ENCODE peak calls at places on chromosomes 13 and 19, in six cellular contexts. O, X, Z, Y, G and E are unnamed samples.
A peak's percentile ranks its signal among the peaks of the same experiment; 100 is the strongest.

GRCh38 chr19:52248256-52248655 is 21.1 kb upstream of the ZNF766 start:
- DNase-seq in O (no peak), X (no peak), Z (no peak), Y (peak; percentile 50), G (peak; percentile 72), E (peak; percentile 35)

GRCh38 chr13:114257014-114257413 is 22.3 kb downstream of the CDC16 start:
- DNase-seq in O (no peak), X (no peak), Z (no peak), Y (peak; percentile 12), G (no peak), E (no peak)

GRCh38 chr13:22665531-22665930 is 515.2 kb upstream of the SGCG start:
- DNase-seq in O (no peak), X (no peak), Z (no peak), Y (no peak), G (no peak), E (no peak)

GRCh38 chr19:38683393-38684077 is 36.1 kb downstream of the ACTN4 start:
- DNase-seq in O (no peak), X (peak; percentile 83), Z (peak; percentile 69), Y (peak; percentile 95), G (peak; percentile 10), E (peak; percentile 64)

GRCh38 chr13:99963832-99964339 is 7.7 kb downstream of the ZIC5 start:
- DNase-seq in O (no peak), X (no peak), Z (no peak), Y (no peak), G (no peak), E (no peak)

GRCh38 chr19:35612559-35613321 is at the start of gene HAUS5:
- DNase-seq in O (peak; percentile 78), X (peak; percentile 93), Z (peak; percentile 99), Y (peak; percentile 87), G (peak; percentile 95), E (peak; percentile 95)

GRCh38 chr19:46732966-46733692 is 12.7 kb upstream of the FKRP start:
- DNase-seq in O (no peak), X (no peak), Z (no peak), Y (peak; percentile 83), G (no peak), E (no peak)

GRCh38 chr13:105353654-105354053 is 1181.8 kb downstream of the EFNB2 start:
- DNase-seq in O (no peak), X (no peak), Z (no peak), Y (no peak), G (no peak), E (no peak)

GRCh38 chr19:18804643-18805042 is 13.5 kb upstream of the COMP start:
- DNase-seq in O (no peak), X (no peak), Z (no peak), Y (no peak), G (no peak), E (no peak)

GRCh38 chr13:104534847-104535246 is 1468.6 kb upstream of the SLC10A2 start:
- DNase-seq in O (no peak), X (no peak), Z (no peak), Y (no peak), G (no peak), E (no peak)

GRCh38 chr13:107864543-107865460 is 350.5 kb downstream of the LIG4 start:
- DNase-seq in O (no peak), X (no peak), Z (peak; percentile 52), Y (peak; percentile 56), G (peak; percentile 47), E (no peak)

GRCh38 chr13:30479154-30479553 is 13.4 kb upstream of the HMGB1 start:
- DNase-seq in O (no peak), X (no peak), Z (no peak), Y (no peak), G (no peak), E (no peak)

GRCh38 chr13:35765387-35765786 is 288.9 kb upstream of the MAB21L1 start:
- DNase-seq in O (no peak), X (no peak), Z (no peak), Y (no peak), G (no peak), E (no peak)

GRCh38 chr13:39876258-39876657 is 220.8 kb downstream of the COG6 start:
- DNase-seq in O (no peak), X (peak; percentile 32), Z (no peak), Y (peak; percentile 98), G (no peak), E (no peak)

GRCh38 chr19:19447536-19448237 is 42.2 kb downstream of the GATAD2A start:
- DNase-seq in O (no peak), X (no peak), Z (no peak), Y (no peak), G (peak; percentile 25), E (no peak)

GRCh38 chr13:58452123-58452623 is 820.6 kb downstream of the PCDH17 start:
- DNase-seq in O (no peak), X (no peak), Z (no peak), Y (no peak), G (no peak), E (no peak)

GRCh38 chr13:55554741-55555140 is 1586.0 kb upstream of the PRR20A start:
- DNase-seq in O (no peak), X (no peak), Z (no peak), Y (no peak), G (no peak), E (no peak)

GRCh38 chr13:90868321-90868920 is 479.1 kb upstream of the MIR17HG start:
- DNase-seq in O (no peak), X (no peak), Z (no peak), Y (peak; percentile 40), G (no peak), E (no peak)

GRCh38 chr19:14166448-14166847 is 30.1 kb upstream of the ASF1B start:
- DNase-seq in O (no peak), X (no peak), Z (no peak), Y (no peak), G (no peak), E (no peak)

GRCh38 chr13:47117268-47117667 is 220.4 kb upstream of the HTR2A start:
- DNase-seq in O (no peak), X (no peak), Z (no peak), Y (peak; percentile 79), G (no peak), E (no peak)

DNA sequence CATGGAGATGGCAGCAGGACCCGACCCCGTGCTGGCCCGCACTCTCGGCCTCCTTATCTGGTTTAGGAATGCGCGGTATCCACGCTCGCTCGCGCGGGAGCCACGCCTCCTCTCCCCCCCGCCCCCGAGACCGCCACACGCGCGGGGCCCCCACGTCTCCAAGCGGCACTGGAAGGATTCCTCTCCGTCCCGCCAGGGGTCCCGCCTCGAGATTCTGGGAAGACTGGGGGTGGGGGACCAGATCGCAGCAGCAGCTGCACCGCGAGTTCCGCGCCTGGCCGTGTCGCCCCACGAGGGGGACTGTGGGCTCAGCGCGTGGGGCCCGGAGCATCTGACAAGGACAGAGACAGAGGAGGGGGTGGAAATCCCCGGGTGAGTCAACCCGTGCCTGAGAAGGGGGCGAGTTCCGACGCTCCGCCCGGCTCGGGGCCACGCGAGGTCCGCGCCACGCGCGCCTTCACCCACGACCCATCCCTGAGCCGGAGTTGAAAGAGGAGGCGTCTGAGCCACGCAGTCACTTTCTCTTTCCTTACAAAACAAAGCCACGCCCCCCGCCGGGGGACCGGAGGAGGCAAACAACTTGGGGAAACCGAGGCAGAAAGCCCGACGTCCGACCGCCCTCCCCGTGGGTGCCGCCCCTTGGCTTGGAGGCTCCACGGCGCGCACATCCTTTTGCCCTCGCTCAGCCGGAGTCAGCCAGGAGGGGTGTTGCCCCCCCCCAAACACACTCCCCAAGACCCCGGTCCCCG is 802 bp downstream of the S1PR2 start:
- DNase-seq in O (no peak), X (peak; percentile 65), Z (peak; percentile 70), Y (no peak), G (peak; percentile 44), E (no peak)
- TF ChIP-seq CTCF in O (no peak), X (no peak), Z (no peak), Y (peak; percentile 21), G (no peak), E (no peak)

DNA sequence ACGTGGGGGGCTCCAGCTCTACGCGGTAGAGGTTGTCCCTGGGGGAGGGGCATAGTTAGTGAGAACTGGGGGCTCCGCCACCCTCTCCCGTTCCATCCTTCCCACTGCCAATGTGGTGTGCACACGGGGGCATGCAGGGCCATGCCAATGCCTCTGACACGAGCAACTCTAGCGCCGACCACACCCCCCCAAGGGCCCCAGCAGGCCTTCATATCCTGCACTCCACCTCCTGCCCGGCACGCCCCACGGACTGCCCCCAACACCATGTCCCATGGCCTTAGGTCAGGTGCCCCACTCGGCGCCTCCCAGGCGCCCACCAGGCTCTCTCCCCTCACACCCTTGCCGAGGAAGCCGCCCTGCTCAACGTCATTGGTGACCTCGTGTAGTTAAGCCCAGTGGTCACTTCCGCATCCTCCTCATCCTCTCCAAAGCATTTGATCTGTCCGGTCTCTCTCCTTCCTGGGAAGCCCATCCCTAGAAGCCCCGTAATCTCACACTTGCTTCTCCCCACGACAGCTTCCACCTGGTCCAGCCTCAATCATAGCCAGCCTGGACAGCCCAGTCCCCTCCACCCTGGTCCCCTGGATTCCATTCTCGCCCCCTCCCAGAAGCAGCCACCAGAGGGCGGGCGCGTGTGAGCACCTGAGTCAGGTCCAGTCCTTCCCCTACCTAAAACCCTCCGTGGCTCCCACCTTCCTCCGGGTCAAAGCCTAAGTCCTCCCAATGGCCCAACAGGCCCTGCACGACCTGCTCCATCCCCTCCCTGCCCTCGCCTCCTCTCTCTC is 2.1 kb downstream of the SEMA6B start:
- DNase-seq in O (no peak), X (no peak), Z (no peak), Y (no peak), G (no peak), E (no peak)
- TF ChIP-seq CTCF in O (no peak), X (no peak), Z (no peak), Y (peak; percentile 47), G (peak; percentile 58), E (no peak)

GRCh38 chr13:50805805-50806204 is 37.7 kb downstream of the DLEU7 start:
- DNase-seq in O (no peak), X (no peak), Z (no peak), Y (no peak), G (no peak), E (no peak)
- TF ChIP-seq CTCF in O (no peak), X (no peak), Z (no peak), Y (no peak), G (peak; percentile 50), E (no peak)

GRCh38 chr13:96690998-96691397 is 303.3 kb downstream of the OXGR1 start:
- DNase-seq in O (no peak), X (no peak), Z (no peak), Y (no peak), G (no peak), E (no peak)

GRCh38 chr13:96700657-96701056 is 293.6 kb downstream of the OXGR1 start:
- DNase-seq in O (no peak), X (no peak), Z (no peak), Y (no peak), G (no peak), E (no peak)

GRCh38 chr13:96696501-96696900 is 297.8 kb downstream of the OXGR1 start:
- DNase-seq in O (no peak), X (no peak), Z (no peak), Y (no peak), G (no peak), E (no peak)
- TF ChIP-seq CTCF in O (no peak), X (no peak), Z (no peak), Y (no peak), G (no peak), E (no peak)

GRCh38 chr13:71303144-71303543 is 563.9 kb downstream of the DACH1 start:
- DNase-seq in O (no peak), X (no peak), Z (no peak), Y (no peak), G (no peak), E (no peak)
- TF ChIP-seq CTCF in O (no peak), X (no peak), Z (no peak), Y (no peak), G (no peak), E (no peak)